ENCODE peak calls at places on chromosomes 12 and 14, in eight cellular contexts. A is GM12865, P is neural progenitor cell, B is lower lobe of right lung, Y is upper lobe of right lung, T is BE2C, S is tibial artery, W is fibroblast of villous mesenchyme. L is an unnamed sample.
A peak's percentile ranks its signal among the peaks of the same experiment; 100 is the strongest.

GRCh38 chr14:61694830-61695694 is at the start of gene HIF1A:
- DNase-seq in T (peak; percentile 98), B (peak; percentile 99), S (peak; percentile 97), Y (peak; percentile 99), W (peak; percentile 100), P (peak; percentile 99), A (peak; percentile 100), L (peak; percentile 98)

GRCh38 chr12:29346764-29347421 is 34.1 kb downstream of the ERGIC2 start:
- DNase-seq in W (no peak), S (no peak), Y (no peak), A (no peak), T (no peak), B (no peak), P (no peak), L (no peak)

GRCh38 chr12:79006306-79006705 is 141.7 kb downstream of the SYT1 start:
- DNase-seq in P (no peak), Y (no peak), T (no peak), S (no peak), B (no peak), A (peak; percentile 1), W (peak; percentile 5), L (no peak)

GRCh38 chr12:17108877-17109520 is 503.0 kb upstream of the LMO3 start:
- DNase-seq in T (no peak), B (no peak), P (no peak), W (no peak), S (no peak), Y (no peak), A (no peak), L (no peak)

GRCh38 chr14:89444536-89445125 is 27.6 kb upstream of the FOXN3 start:
- DNase-seq in S (no peak), B (no peak), A (no peak), Y (no peak), T (no peak), W (peak; percentile 56), P (no peak), L (no peak)

GRCh38 chr14:32697704-32698103 is 241.0 kb upstream of the NPAS3 start:
- DNase-seq in T (no peak), B (no peak), P (no peak), A (no peak), W (peak; percentile 19), Y (no peak), S (no peak), L (no peak)

GRCh38 chr12:120234643-120235368 is 30.7 kb downstream of the PXN start:
- DNase-seq in Y (peak; percentile 81), P (peak; percentile 71), S (peak; percentile 93), B (peak; percentile 78), T (peak; percentile 45), A (peak; percentile 50), W (peak; percentile 95), L (peak; percentile 81)

GRCh38 chr14:76961631-76962302 is 66.7 kb downstream of the IRF2BPL start:
- DNase-seq in P (peak; percentile 83), Y (peak; percentile 94), W (peak; percentile 94), T (peak; percentile 49), S (peak; percentile 82), A (peak; percentile 99), B (peak; percentile 93), L (peak; percentile 90)

GRCh38 chr14:95360828-95361227 is 41.1 kb upstream of the CLMN start:
- DNase-seq in S (no peak), Y (no peak), W (no peak), T (no peak), A (no peak), B (no peak), P (no peak), L (no peak)

GRCh38 chr14:54450535-54450934 is 9.4 kb upstream of the CNIH1 start:
- DNase-seq in Y (no peak), S (no peak), B (peak; percentile 59), T (peak; percentile 22), W (peak; percentile 83), P (no peak), A (peak; percentile 70), L (no peak)

GRCh38 chr12:39619316-39619659 is 315 bp downstream of the ABCD2 start:
- DNase-seq in W (no peak), S (no peak), B (no peak), T (peak; percentile 50), A (peak; percentile 67), Y (no peak), P (peak; percentile 5), L (no peak)

GRCh38 chr12:48352157-48352775 is 1.5 kb upstream of the ZNF641 start:
- DNase-seq in W (no peak), A (no peak), B (no peak), P (no peak), T (no peak), Y (no peak), S (no peak), L (no peak)

GRCh38 chr12:119239040-119239439 is 60.3 kb downstream of the HSPB8 start:
- DNase-seq in W (no peak), A (no peak), Y (no peak), S (no peak), P (no peak), T (no peak), B (no peak), L (no peak)

GRCh38 chr14:76720382-76720813 is 40.9 kb upstream of the VASH1 start:
- DNase-seq in W (peak; percentile 69), S (peak; percentile 70), T (peak; percentile 78), A (peak; percentile 65), B (peak; percentile 66), Y (peak; percentile 70), P (peak; percentile 36), L (peak; percentile 83)

DNA sequence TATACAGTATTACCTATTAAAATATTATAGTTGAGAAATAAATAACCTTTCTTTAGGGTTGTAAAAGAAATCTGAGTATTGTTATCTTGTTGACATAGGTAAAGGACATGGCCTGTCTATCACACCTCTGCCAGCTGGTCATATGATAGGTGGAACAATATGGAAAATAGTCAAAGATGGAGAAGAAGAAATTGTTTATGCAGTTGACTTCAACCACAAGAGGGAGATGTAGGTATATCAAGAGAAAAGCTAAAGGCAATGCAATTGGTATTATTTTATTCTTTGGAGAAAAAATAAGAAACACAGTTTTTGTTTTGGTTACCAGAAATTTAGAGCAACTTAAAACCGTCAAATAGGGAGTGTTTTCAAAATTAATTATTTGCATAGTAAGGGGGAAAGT is 13.5 kb downstream of the CPSF2 start:
- DNase-seq in Y (no peak), T (no peak), B (no peak), P (peak; percentile 4), W (peak; percentile 49), S (no peak), A (peak; percentile 21), L (no peak)
- TF ChIP-seq CTCF in Y (peak; percentile 52), T (peak; percentile 58), B (peak; percentile 52), P (peak; percentile 53), W (peak; percentile 59), S (peak; percentile 53), A (peak; percentile 24), L (peak; percentile 42)

GRCh38 chr14:56715938-56716337 is 94.3 kb downstream of the OTX2 start:
- DNase-seq in P (no peak), S (no peak), B (no peak), A (no peak), T (no peak), W (no peak), Y (no peak), L (no peak)
- TF ChIP-seq CTCF in P (peak; percentile 33), S (no peak), B (no peak), A (no peak), T (peak; percentile 3), W (no peak), Y (no peak), L (no peak)

GRCh38 chr12:57738661-57739237 is at the start of gene AGAP2:
- DNase-seq in B (no peak), A (no peak), S (no peak), P (peak; percentile 80), Y (no peak), W (no peak), T (peak; percentile 48), L (peak; percentile 52)

GRCh38 chr12:57736743-57737466 is 1.6 kb downstream of the AGAP2 start:
- DNase-seq in S (no peak), P (peak; percentile 33), B (no peak), T (no peak), A (no peak), Y (no peak), W (no peak), L (peak; percentile 52)

GRCh38 chr12:57739387-57739786 is 845 bp upstream of the AGAP2 start:
- DNase-seq in W (no peak), T (no peak), A (no peak), P (peak; percentile 21), Y (no peak), S (no peak), B (no peak), L (no peak)

GRCh38 chr12:57737467-57738141 is 938 bp downstream of the AGAP2 start:
- DNase-seq in P (peak; percentile 80), B (no peak), A (no peak), Y (no peak), T (peak; percentile 48), S (no peak), W (no peak), L (peak; percentile 57)

GRCh38 chr12:57738142-57738474 is 434 bp downstream of the AGAP2 start:
- DNase-seq in A (no peak), P (no peak), Y (no peak), T (no peak), B (no peak), W (no peak), S (no peak), L (no peak)
- TF ChIP-seq CTCF in A (no peak), P (no peak), Y (no peak), T (no peak), B (no peak), W (no peak), S (no peak), L (no peak)

GRCh38 chr14:75456069-75457023 is 28.5 kb downstream of the JDP2 start:
- DNase-seq in Y (no peak), P (peak; percentile 19), B (peak; percentile 65), S (no peak), W (no peak), T (no peak), A (no peak), L (no peak)

GRCh38 chr14:75454963-75455546 is 27.2 kb downstream of the JDP2 start:
- DNase-seq in S (peak; percentile 82), B (peak; percentile 72), T (peak; percentile 43), W (peak; percentile 87), P (no peak), Y (peak; percentile 79), A (peak; percentile 44), L (no peak)

GRCh38 chr14:75452900-75453816 is 25.3 kb downstream of the JDP2 start:
- DNase-seq in B (peak; percentile 71), W (peak; percentile 97), A (no peak), S (peak; percentile 80), Y (peak; percentile 77), T (no peak), P (peak; percentile 90), L (no peak)

GRCh38 chr14:75452324-75452723 is 24.5 kb downstream of the JDP2 start:
- DNase-seq in B (no peak), T (no peak), W (peak; percentile 58), A (no peak), Y (no peak), P (no peak), S (no peak), L (peak; percentile 81)

DNA sequence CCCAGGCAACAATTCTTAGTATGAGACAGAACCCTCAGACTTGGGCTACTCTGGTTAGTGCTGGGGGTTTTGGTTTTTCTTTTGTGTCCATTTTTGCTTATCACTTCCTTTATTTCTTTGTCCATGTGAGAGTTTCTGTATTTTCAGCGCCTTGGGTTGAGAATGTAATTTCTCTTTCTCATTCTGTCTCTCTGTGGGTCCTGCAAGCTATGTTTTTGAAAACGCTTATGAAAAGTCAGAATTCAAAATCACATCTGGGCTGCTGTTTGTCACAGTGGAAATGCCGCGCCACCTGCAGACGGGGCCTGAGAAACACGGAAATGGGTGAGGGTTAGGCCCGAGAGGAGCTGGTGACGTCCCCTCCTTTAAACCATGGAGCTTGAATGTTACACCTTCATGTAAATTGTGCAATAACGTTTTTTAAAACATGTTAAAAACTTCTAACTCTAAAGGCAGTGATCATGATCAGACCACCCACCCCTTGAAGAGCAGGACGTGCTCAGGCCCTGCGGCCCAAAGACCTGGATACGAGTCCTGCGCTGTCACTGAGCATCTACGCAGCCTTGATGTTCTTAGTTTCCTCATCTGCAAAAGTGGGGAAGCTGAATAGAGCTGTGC is 26.1 kb downstream of the JDP2 start:
- DNase-seq in B (no peak), Y (no peak), T (no peak), A (peak; percentile 85), W (no peak), S (no peak), P (peak; percentile 33), L (no peak)
- TF ChIP-seq CTCF in B (no peak), Y (no peak), T (no peak), A (peak; percentile 57), W (peak; percentile 14), S (no peak), P (peak; percentile 28), L (no peak)